ENCODE peak calls at places on chromosomes 4 and X, in nine cellular contexts. I is neural crest cell, O is GM13976, A is HCT116, H is OCI-LY7, B is bronchial epithelial cell, R is IMR-90, Z is lower lobe of right lung, T is endothelial cell. V is an unnamed sample.

GRCh38 chr4:176534566-176534965 is 214.8 kb downstream of the SPCS3 start:
- DNase-seq in Z (no peak), B (peak), T (no peak), I (no peak), R (peak), H (no peak), O (no peak), A (no peak), V (no peak)

GRCh38 chr4:24646777-24647460 is 62.6 kb upstream of the DHX15 start:
- DNase-seq in H (no peak), Z (no peak), O (no peak), B (no peak), R (no peak), T (no peak), I (no peak), A (no peak), V (no peak)

GRCh38 chrX:19889582-19890342 is 2.4 kb upstream of the SH3KBP1 start:
- DNase-seq in A (peak), T (no peak), H (no peak), R (peak), I (no peak), B (peak), Z (no peak), O (peak), V (peak)

GRCh38 chr4:71209161-71209560 is 129.7 kb upstream of the SLC4A4 start:
- DNase-seq in R (peak), Z (no peak), T (no peak), H (no peak), B (peak), O (no peak), A (no peak), I (no peak), V (no peak)

GRCh38 chrX:672931-673330 is 42.3 kb downstream of the SHOX start:
- DNase-seq in O (no peak), A (no peak), I (no peak), T (no peak), H (no peak), B (no peak), Z (no peak), R (no peak), V (no peak)

GRCh38 chr4:64584981-64585557 is 175.8 kb upstream of the TECRL start:
- DNase-seq in T (peak), R (peak), B (peak), Z (no peak), O (peak), H (peak), I (no peak), A (peak), V (peak)

GRCh38 chrX:105823092-105823454 is 734 bp downstream of the NRK start:
- DNase-seq in I (no peak), T (no peak), Z (no peak), B (no peak), O (no peak), A (no peak), H (no peak), R (no peak), V (no peak)

GRCh38 chrX:55908685-55909212 is 191.2 kb downstream of the RRAGB start:
- DNase-seq in H (no peak), I (peak), Z (no peak), T (peak), O (peak), B (peak), A (no peak), R (no peak), V (peak)

GRCh38 chrX:84155938-84156337 is 32.1 kb downstream of the RPS6KA6 start:
- DNase-seq in O (no peak), I (no peak), T (no peak), B (peak), Z (no peak), R (peak), H (no peak), A (no peak), V (no peak)

GRCh38 chrX:139881130-139881529 is 51.7 kb downstream of the ATP11C start:
- DNase-seq in R (peak), H (no peak), I (no peak), A (peak), O (no peak), Z (no peak), T (no peak), B (peak), V (no peak)

GRCh38 chr4:73679836-73680235 is 59.6 kb upstream of the RASSF6 start:
- DNase-seq in B (peak), Z (no peak), I (no peak), H (no peak), T (no peak), A (no peak), O (no peak), R (peak), V (peak)

GRCh38 chrX:41384041-41384705 is 50.2 kb downstream of the DDX3X start:
- DNase-seq in O (no peak), Z (peak), R (peak), T (no peak), H (peak), A (peak), B (peak), I (no peak), V (peak)

GRCh38 chr4:73839071-73839470 is 2.6 kb downstream of the CXCL6 start:
- DNase-seq in O (no peak), T (no peak), A (no peak), I (no peak), H (no peak), B (no peak), R (no peak), Z (no peak), V (no peak)

GRCh38 chr4:185186769-185187168 is 17.0 kb downstream of the CFAP97 start:
- DNase-seq in B (no peak), A (no peak), O (no peak), R (no peak), I (no peak), Z (no peak), T (no peak), H (no peak), V (no peak)

GRCh38 chr4:93199492-93199891 is 629.1 kb upstream of the ATOH1 start:
- DNase-seq in A (peak), B (peak), R (peak), Z (no peak), H (peak), O (peak), I (peak), T (peak), V (peak)

GRCh38 chr4:66357316-66357715 is 687.0 kb upstream of the EPHA5 start:
- DNase-seq in Z (no peak), H (no peak), B (no peak), R (peak), A (no peak), I (no peak), T (no peak), O (no peak), V (no peak)

GRCh38 chr4:128819082-128819742 is 9.7 kb downstream of the JADE1 start:
- DNase-seq in O (no peak), I (no peak), T (no peak), Z (no peak), H (no peak), A (no peak), R (peak), B (no peak), V (no peak)

GRCh38 chr4:2814627-2815026 is 21.7 kb downstream of the SH3BP2 start:
- DNase-seq in B (no peak), O (no peak), T (no peak), H (no peak), A (no peak), I (no peak), R (no peak), Z (no peak), V (no peak)

GRCh38 chr4:25859429-25860148 is 3.2 kb downstream of the SEL1L3 start:
- DNase-seq in O (peak), B (no peak), H (peak), T (no peak), R (no peak), Z (no peak), I (no peak), A (no peak), V (no peak)

GRCh38 chrX:126820700-126821420 is 1.3 kb downstream of the PRR32 start:
- DNase-seq in B (no peak), A (no peak), H (no peak), O (no peak), R (no peak), I (no peak), Z (no peak), T (no peak), V (no peak)

GRCh38 chr4:62053974-62054373 is 853.8 kb downstream of the ADGRL3 start:
- DNase-seq in A (no peak), B (no peak), Z (no peak), R (no peak), I (no peak), T (no peak), H (no peak), O (no peak), V (no peak)

GRCh38 chr4:128553665-128554515 is 255.6 kb upstream of the JADE1 start:
- DNase-seq in H (no peak), B (no peak), O (no peak), Z (no peak), I (no peak), T (no peak), A (no peak), R (no peak), V (no peak)

GRCh38 chr4:108649863-108650211 is 562 bp upstream of the OSTC start:
- DNase-seq in O (no peak), B (no peak), A (no peak), Z (no peak), R (no peak), I (no peak), T (no peak), H (no peak), V (no peak)

GRCh38 chr4:168856312-168856711 is 153.7 kb downstream of the CBR4 start:
- DNase-seq in Z (no peak), R (peak), H (no peak), A (no peak), O (no peak), I (no peak), B (no peak), T (no peak), V (no peak)

GRCh38 chr4:185541251-185541671 is 6.0 kb upstream of the PDLIM3 start:
- DNase-seq in O (no peak), Z (no peak), T (no peak), H (no peak), I (no peak), R (no peak), A (no peak), B (no peak), V (no peak)

GRCh38 chrX:100658936-100659335 is 14.9 kb downstream of the SRPX2 start:
- DNase-seq in I (no peak), Z (no peak), O (no peak), B (no peak), A (no peak), T (no peak), R (no peak), H (no peak), V (no peak)

GRCh38 chrX:100652266-100652665 is 8.3 kb downstream of the SRPX2 start:
- DNase-seq in B (no peak), O (no peak), A (no peak), R (no peak), H (no peak), Z (no peak), I (no peak), T (no peak), V (no peak)

GRCh38 chrX:100650841-100651240 is 6.8 kb downstream of the SRPX2 start:
- DNase-seq in H (no peak), O (no peak), R (no peak), T (no peak), I (no peak), Z (no peak), A (no peak), B (no peak), V (no peak)

GRCh38 chrX:100649550-100650356 is 5.8 kb downstream of the SRPX2 start:
- DNase-seq in I (no peak), R (peak), Z (peak), H (no peak), B (peak), T (peak), O (no peak), A (no peak), V (peak)

DNA sequence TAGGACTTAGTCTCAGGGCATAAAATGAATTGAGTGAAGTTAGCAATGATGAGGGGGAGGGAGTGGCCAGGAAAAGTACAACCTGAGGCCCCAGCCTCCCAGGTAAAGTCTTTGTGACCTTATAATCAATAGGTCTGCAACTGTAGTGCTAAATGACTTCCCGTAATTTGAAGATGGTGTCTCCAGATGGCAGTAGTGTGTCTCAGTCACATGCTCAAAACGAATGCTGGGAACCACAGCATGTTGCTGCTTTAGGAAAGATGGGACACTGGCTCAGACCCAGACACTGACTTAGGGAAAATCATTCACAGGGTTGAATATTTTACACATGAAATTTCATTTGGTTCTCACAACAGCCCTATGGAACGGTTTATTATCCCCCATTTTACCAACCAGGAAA is 10.3 kb downstream of the SRPX2 start:
- DNase-seq in B (peak), Z (no peak), R (peak), H (peak), A (no peak), I (no peak), O (no peak), T (no peak), V (no peak)
- TF ChIP-seq CTCF in B (peak), Z (no peak), R (peak), H (peak), A (peak), I (no peak), O (no peak), T (no peak), V (no peak)

DNA sequence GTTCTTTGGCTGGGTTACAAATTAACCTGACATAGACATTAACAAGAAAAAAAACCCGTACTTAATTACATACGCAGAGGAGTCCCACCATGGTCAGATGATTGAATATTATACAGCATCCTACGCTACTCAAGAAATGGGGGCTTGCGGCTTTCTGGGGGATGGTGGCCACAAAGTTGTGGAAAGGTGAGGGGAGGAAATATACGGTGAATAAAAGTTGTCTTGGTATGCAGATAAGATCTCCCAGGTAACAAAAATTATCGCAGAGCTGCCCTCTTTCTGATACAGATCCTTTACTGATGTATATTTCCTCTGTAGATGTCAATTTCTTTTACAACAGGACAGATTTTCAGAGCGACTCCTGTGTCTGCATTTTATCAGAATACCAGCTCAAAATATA is 890 bp downstream of the DCAF16 start:
- DNase-seq in H (peak), O (no peak), I (no peak), Z (no peak), T (no peak), R (no peak), A (no peak), B (no peak), V (no peak)
- TF ChIP-seq CTCF in H (no peak), O (no peak), I (no peak), Z (no peak), T (no peak), R (no peak), A (no peak), B (no peak), V (no peak)

DNA sequence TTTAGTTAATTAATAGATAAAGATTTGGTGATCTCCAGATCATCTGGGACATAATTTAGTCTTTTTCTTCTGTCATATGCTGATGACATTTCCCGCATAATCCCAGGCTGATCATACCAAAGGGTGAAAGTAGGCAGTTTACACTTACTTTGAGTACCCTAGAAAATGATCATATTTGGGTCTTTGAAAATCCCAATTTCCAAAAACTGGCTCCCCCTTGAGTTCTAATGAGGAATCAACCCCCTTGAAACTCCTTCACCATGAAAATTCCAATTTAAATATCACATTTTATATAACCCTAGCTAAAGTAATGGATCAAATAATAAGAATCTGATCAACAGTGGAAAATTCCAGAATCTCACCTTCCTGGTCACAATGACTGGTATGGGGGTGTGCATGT is 223.4 kb downstream of the NAF1 start:
- DNase-seq in B (no peak), I (no peak), R (no peak), T (no peak), A (no peak), H (no peak), O (no peak), Z (no peak), V (no peak)
- TF ChIP-seq CTCF in B (no peak), I (no peak), R (no peak), T (peak), A (peak), H (peak), O (no peak), Z (no peak), V (no peak)

GRCh38 chr4:188242041-188242440 is 102.8 kb downstream of the TRIML1 start:
- DNase-seq in Z (no peak), R (no peak), A (no peak), I (no peak), H (no peak), T (no peak), O (no peak), B (no peak), V (no peak)

GRCh38 chr4:188245651-188246050 is 106.4 kb downstream of the TRIML1 start:
- DNase-seq in A (no peak), O (no peak), R (no peak), Z (no peak), B (no peak), I (no peak), T (no peak), H (no peak), V (no peak)

GRCh38 chr4:188246488-188246887 is 107.2 kb downstream of the TRIML1 start:
- DNase-seq in O (no peak), B (no peak), A (peak), I (no peak), T (no peak), H (no peak), Z (no peak), R (peak), V (peak)
- TF ChIP-seq CTCF in O (no peak), B (no peak), A (no peak), I (peak), T (no peak), H (no peak), Z (no peak), R (peak), V (no peak)

GRCh38 chrX:53050841-53051240 is 2.3 kb downstream of the GPR173 start:
- DNase-seq in A (no peak), B (no peak), O (no peak), Z (no peak), H (no peak), I (no peak), T (no peak), R (no peak), V (no peak)

GRCh38 chrX:53045002-53045401 is 3.6 kb upstream of the GPR173 start:
- DNase-seq in R (no peak), Z (no peak), H (no peak), O (no peak), I (no peak), A (no peak), T (no peak), B (no peak), V (no peak)

GRCh38 chrX:53048169-53049126 is at the start of gene GPR173:
- DNase-seq in Z (peak), I (peak), R (peak), H (peak), O (no peak), A (no peak), B (no peak), T (peak), V (no peak)

GRCh38 chrX:53049127-53049517 is 533 bp downstream of the GPR173 start:
- DNase-seq in A (no peak), I (no peak), R (no peak), O (no peak), H (no peak), T (no peak), Z (no peak), B (no peak), V (no peak)

DNA sequence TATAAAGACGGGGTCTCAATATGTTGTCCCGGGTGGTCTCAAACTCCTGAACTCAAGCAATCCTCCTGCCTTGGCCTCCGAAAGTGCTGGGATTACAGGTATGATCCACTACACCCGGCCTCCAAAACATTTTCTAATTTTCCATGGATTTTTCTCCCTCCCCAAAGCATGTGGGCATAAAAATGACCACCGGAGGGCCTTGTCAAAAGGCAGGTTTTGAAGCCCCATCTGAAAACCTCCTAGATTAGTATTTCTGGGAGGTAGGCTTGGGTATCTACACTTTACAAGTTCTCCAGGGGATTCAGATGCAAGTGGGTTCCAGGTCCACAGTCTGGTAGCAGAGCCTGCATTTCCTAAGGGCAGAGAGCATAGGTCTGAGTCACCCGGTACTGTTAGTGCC is 1.4 kb upstream of the GPR173 start:
- DNase-seq in R (peak), I (no peak), B (no peak), O (no peak), T (no peak), A (no peak), H (peak), Z (no peak), V (no peak)
- TF ChIP-seq CTCF in R (peak), I (peak), B (no peak), O (no peak), T (peak), A (peak), H (peak), Z (no peak), V (no peak)

GRCh38 chrX:1933964-1934363 is 319.1 kb downstream of the ASMT start:
- DNase-seq in O (no peak), B (no peak), Z (no peak), H (no peak), A (no peak), R (no peak), I (no peak), T (no peak), V (no peak)

GRCh38 chrX:1941291-1941690 is 326.4 kb downstream of the ASMT start:
- DNase-seq in B (no peak), I (no peak), O (no peak), A (no peak), H (no peak), T (no peak), Z (no peak), R (no peak), V (no peak)

GRCh38 chrX:1932231-1932630 is 317.4 kb downstream of the ASMT start:
- DNase-seq in A (no peak), O (no peak), B (no peak), R (no peak), I (no peak), H (no peak), T (no peak), Z (no peak), V (no peak)

GRCh38 chrX:1935805-1936204 is 320.9 kb downstream of the ASMT start:
- DNase-seq in R (no peak), Z (no peak), T (no peak), A (no peak), B (no peak), H (no peak), I (no peak), O (no peak), V (no peak)
- TF ChIP-seq CTCF in R (no peak), Z (no peak), T (no peak), A (no peak), B (no peak), H (peak), I (no peak), O (no peak), V (no peak)